ENCODE peak calls at places on chromosome 12, in eight cellular contexts. N is stimulated activated CD8-positive, alpha-beta memory T cell treated with anti-CD3 and anti-CD28 coated beads, Interleukin-4, amount 100 ng/mL, for 4 hours; F is astrocyte of the spinal cord; O is GM10248; J is suprapubic skin; M is NCI-H510A treated with DMSO at 0.1 percent for 48 hours; Y is amygdala; W is upper lobe of right lung. C is an unnamed sample.

GRCh38 chr12:6306599-6307220 is 3.8 kb upstream of the PLEKHG6 start:
- DNase-seq in W (no peak), M (no peak), F (no peak), J (no peak), O (no peak), N (no peak), Y (no peak), C (no peak)

GRCh38 chr12:28966049-28966778 is 182.9 kb upstream of the FAR2 start:
- DNase-seq in N (no peak), J (no peak), M (no peak), Y (no peak), W (no peak), F (peak; percentile 44), O (no peak), C (no peak)

GRCh38 chr12:68776976-68777610 is 30.9 kb upstream of the MDM2 start:
- DNase-seq in O (no peak), M (no peak), Y (no peak), N (no peak), W (no peak), F (no peak), J (no peak), C (no peak)

GRCh38 chr12:119176267-119177055 is 2.3 kb upstream of the HSPB8 start:
- DNase-seq in J (peak; percentile 96), W (peak; percentile 88), M (peak; percentile 61), O (no peak), N (no peak), Y (peak; percentile 71), F (peak; percentile 90), C (no peak)

GRCh38 chr12:28051516-28052456 is 79.3 kb upstream of the PTHLH start:
- DNase-seq in J (no peak), N (no peak), M (no peak), W (no peak), O (no peak), F (no peak), Y (no peak), C (no peak)

GRCh38 chr12:58681730-58682129 is 238.6 kb downstream of the LRIG3 start:
- DNase-seq in O (no peak), Y (no peak), W (no peak), F (no peak), N (no peak), M (no peak), J (no peak), C (no peak)

GRCh38 chr12:6133642-6134041 is 9.2 kb upstream of the VWF start:
- DNase-seq in O (no peak), M (no peak), Y (no peak), N (no peak), F (no peak), J (no peak), W (no peak), C (no peak)

GRCh38 chr12:98238513-98238912 is 276.9 kb upstream of the TMPO start:
- DNase-seq in N (no peak), M (no peak), W (no peak), Y (no peak), J (no peak), F (peak; percentile 52), O (no peak), C (no peak)

GRCh38 chr12:102971227-102971626 is 13.8 kb downstream of the ASCL1 start:
- DNase-seq in J (no peak), N (no peak), O (no peak), F (no peak), M (peak; percentile 54), W (no peak), Y (no peak), C (no peak)

GRCh38 chr12:118356809-118357326 is 15.8 kb downstream of the TAOK3 start:
- DNase-seq in M (no peak), N (no peak), O (peak; percentile 23), J (no peak), Y (no peak), F (peak; percentile 80), W (no peak), C (peak; percentile 32)

GRCh38 chr12:65098364-65098763 is 22.7 kb downstream of the WIF1 start:
- DNase-seq in M (no peak), O (no peak), N (no peak), Y (no peak), W (no peak), F (no peak), J (no peak), C (no peak)

GRCh38 chr12:45973526-45973925 is 16.8 kb downstream of the SCAF11 start:
- DNase-seq in N (no peak), W (no peak), F (peak; percentile 26), J (no peak), Y (no peak), O (no peak), M (no peak), C (no peak)

GRCh38 chr12:45131506-45131905 is 80.6 kb upstream of the DBX2 start:
- DNase-seq in F (no peak), O (no peak), J (no peak), N (no peak), W (no peak), Y (no peak), M (no peak), C (no peak)

GRCh38 chr12:86772688-86773087 is 516.5 kb upstream of the MGAT4C start:
- DNase-seq in Y (no peak), N (no peak), O (no peak), J (no peak), W (no peak), M (no peak), F (peak; percentile 68), C (no peak)

GRCh38 chr12:117125769-117126168 is 26.6 kb upstream of the TESC start:
- DNase-seq in W (no peak), Y (no peak), F (no peak), M (no peak), J (no peak), N (no peak), O (no peak), C (no peak)

GRCh38 chr12:790608-791007 is 38.2 kb downstream of the WNK1 start:
- DNase-seq in O (no peak), Y (no peak), W (no peak), M (no peak), N (no peak), F (no peak), J (no peak), C (no peak)

GRCh38 chr12:108691995-108692808 is 39.1 kb downstream of the CORO1C start:
- DNase-seq in N (no peak), Y (peak; percentile 42), O (no peak), J (no peak), W (no peak), F (peak; percentile 50), M (peak; percentile 80), C (no peak)

GRCh38 chr12:126891789-126892188 is 1375.2 kb upstream of the TMEM132C start:
- DNase-seq in M (no peak), J (no peak), Y (no peak), W (no peak), N (no peak), F (no peak), O (no peak), C (no peak)

GRCh38 chr12:84508325-84508861 is 404.2 kb downstream of the SLC6A15 start:
- DNase-seq in F (peak; percentile 80), N (no peak), J (peak; percentile 48), W (no peak), M (peak; percentile 56), Y (no peak), O (no peak), C (no peak)

GRCh38 chr12:54658306-54659264 is 10.4 kb upstream of the DCD start:
- DNase-seq in N (no peak), O (peak; percentile 75), J (no peak), W (no peak), M (peak; percentile 28), Y (no peak), F (no peak), C (peak; percentile 69)

GRCh38 chr12:123223241-123223668 is 9.7 kb downstream of the MPHOSPH9 start:
- DNase-seq in Y (no peak), O (peak; percentile 29), J (no peak), N (peak; percentile 20), F (no peak), M (no peak), W (no peak), C (peak; percentile 32)

GRCh38 chr12:20798561-20798960 is 11.9 kb upstream of the SLCO1B3 start:
- DNase-seq in W (no peak), F (peak; percentile 21), M (peak; percentile 61), N (no peak), Y (no peak), O (no peak), J (no peak), C (no peak)

GRCh38 chr12:16112626-16113560 is 164.6 kb downstream of the SLC15A5 start:
- DNase-seq in J (no peak), M (peak; percentile 23), Y (no peak), W (no peak), O (no peak), N (no peak), F (no peak), C (no peak)

GRCh38 chr12:132507656-132508055 is 17.7 kb downstream of the FBRSL1 start:
- DNase-seq in M (no peak), J (no peak), N (no peak), O (no peak), W (no peak), Y (no peak), F (no peak), C (no peak)

GRCh38 chr12:65594373-65594772 is 229.9 kb upstream of the HMGA2 start:
- DNase-seq in Y (no peak), W (no peak), M (no peak), F (no peak), O (no peak), J (no peak), N (no peak), C (no peak)

GRCh38 chr12:130613831-130614230 is 102.3 kb downstream of the RIMBP2 start:
- DNase-seq in W (no peak), F (no peak), O (no peak), Y (no peak), N (no peak), M (no peak), J (no peak), C (no peak)

GRCh38 chr12:128542844-128543243 is 275.9 kb downstream of the TMEM132C start:
- DNase-seq in W (no peak), F (no peak), M (no peak), N (no peak), Y (no peak), O (no peak), J (no peak), C (no peak)

GRCh38 chr12:78540621-78541336 is 323.8 kb upstream of the SYT1 start:
- DNase-seq in O (no peak), F (no peak), M (no peak), W (no peak), N (no peak), Y (no peak), J (no peak), C (no peak)

GRCh38 chr12:3453947-3454675 is 36.9 kb upstream of the PRMT8 start:
- DNase-seq in N (no peak), J (no peak), W (no peak), M (no peak), O (no peak), F (peak; percentile 81), Y (no peak), C (no peak)

GRCh38 chr12:27922591-27923139 is 49.9 kb downstream of the PTHLH start:
- DNase-seq in W (no peak), J (no peak), O (no peak), Y (no peak), F (peak; percentile 50), N (no peak), M (no peak), C (no peak)

GRCh38 chr12:45726594-45727300 is 2.8 kb upstream of the ARID2 start:
- DNase-seq in Y (peak; percentile 41), N (no peak), O (peak; percentile 13), J (peak; percentile 81), F (peak; percentile 51), W (peak; percentile 82), M (no peak), C (no peak)

C was measured in GM13977.